ENCODE peak calls at places on chromosomes 13 and 19, in five cellular contexts. One of them, this sample, is unnamed.

GRCh38 chr13:95536629-95537241 is 15.8 kb upstream of the CLDN10 start:
- DNase-seq in foreskin fibroblast: peak; percentile 55
- DNase-seq in breast epithelium: no peak
- DNase-seq in GM10248: no peak
- DNase-seq in AG09319: no peak
- DNase-seq in this sample: peak; percentile 2

GRCh38 chr13:83881917-83882625 is at the start of gene SLITRK1:
- DNase-seq in breast epithelium: peak; percentile 62
- DNase-seq in AG09319: peak; percentile 11
- DNase-seq in foreskin fibroblast: peak; percentile 59
- DNase-seq in GM10248: peak; percentile 18
- DNase-seq in this sample: peak; percentile 68

GRCh38 chr19:10104665-10105221 is 1.4 kb upstream of the PPAN start:
- DNase-seq in foreskin fibroblast: no peak
- DNase-seq in AG09319: no peak
- DNase-seq in breast epithelium: no peak
- DNase-seq in GM10248: peak; percentile 77
- DNase-seq in this sample: no peak

GRCh38 chr19:46616631-46617322 is 8.1 kb downstream of the PTGIR start:
- DNase-seq in breast epithelium: no peak
- DNase-seq in GM10248: no peak
- DNase-seq in foreskin fibroblast: peak; percentile 91
- DNase-seq in AG09319: no peak
- DNase-seq in this sample: peak; percentile 60

GRCh38 chr13:94175076-94175475 is 304.4 kb downstream of the DCT start:
- DNase-seq in breast epithelium: no peak
- DNase-seq in GM10248: no peak
- DNase-seq in AG09319: no peak
- DNase-seq in foreskin fibroblast: no peak
- DNase-seq in this sample: no peak

GRCh38 chr19:10089801-10090375 is 3.8 kb downstream of the SHFL start:
- DNase-seq in AG09319: no peak
- DNase-seq in foreskin fibroblast: no peak
- DNase-seq in breast epithelium: no peak
- DNase-seq in GM10248: no peak
- DNase-seq in this sample: no peak

GRCh38 chr13:34164585-34164984 is 346.6 kb downstream of the RFC3 start:
- DNase-seq in AG09319: no peak
- DNase-seq in foreskin fibroblast: no peak
- DNase-seq in GM10248: no peak
- DNase-seq in breast epithelium: no peak
- DNase-seq in this sample: no peak

GRCh38 chr13:110794209-110794608 is 80.7 kb downstream of the ING1 start:
- DNase-seq in breast epithelium: no peak
- DNase-seq in AG09319: no peak
- DNase-seq in GM10248: no peak
- DNase-seq in foreskin fibroblast: no peak
- DNase-seq in this sample: no peak

GRCh38 chr19:35109395-35110112 is 6.1 kb upstream of the FXYD3 start:
- DNase-seq in breast epithelium: no peak
- DNase-seq in GM10248: no peak
- DNase-seq in AG09319: no peak
- DNase-seq in foreskin fibroblast: no peak
- DNase-seq in this sample: no peak

GRCh38 chr19:41540041-41540695 is 35.8 kb upstream of the CEACAM21 start:
- DNase-seq in AG09319: no peak
- DNase-seq in foreskin fibroblast: no peak
- DNase-seq in GM10248: no peak
- DNase-seq in breast epithelium: no peak
- DNase-seq in this sample: no peak

GRCh38 chr19:10327793-10328192 is 5.5 kb downstream of the RAVER1 start:
- DNase-seq in GM10248: no peak
- DNase-seq in breast epithelium: no peak
- DNase-seq in foreskin fibroblast: no peak
- DNase-seq in AG09319: no peak
- DNase-seq in this sample: no peak

GRCh38 chr13:52845334-52845761 is 3.1 kb downstream of the PCDH8 start:
- DNase-seq in GM10248: no peak
- DNase-seq in foreskin fibroblast: no peak
- DNase-seq in breast epithelium: no peak
- DNase-seq in AG09319: no peak
- DNase-seq in this sample: no peak

GRCh38 chr13:54536112-54536511 is 1507.5 kb downstream of the OLFM4 start:
- DNase-seq in AG09319: no peak
- DNase-seq in breast epithelium: no peak
- DNase-seq in GM10248: no peak
- DNase-seq in foreskin fibroblast: no peak
- DNase-seq in this sample: no peak
- TF ChIP-seq CTCF in AG09319: no peak
- TF ChIP-seq CTCF in breast epithelium: no peak
- TF ChIP-seq CTCF in GM10248: no peak
- TF ChIP-seq CTCF in foreskin fibroblast: no peak
- TF ChIP-seq CTCF in this sample: no peak

DNA sequence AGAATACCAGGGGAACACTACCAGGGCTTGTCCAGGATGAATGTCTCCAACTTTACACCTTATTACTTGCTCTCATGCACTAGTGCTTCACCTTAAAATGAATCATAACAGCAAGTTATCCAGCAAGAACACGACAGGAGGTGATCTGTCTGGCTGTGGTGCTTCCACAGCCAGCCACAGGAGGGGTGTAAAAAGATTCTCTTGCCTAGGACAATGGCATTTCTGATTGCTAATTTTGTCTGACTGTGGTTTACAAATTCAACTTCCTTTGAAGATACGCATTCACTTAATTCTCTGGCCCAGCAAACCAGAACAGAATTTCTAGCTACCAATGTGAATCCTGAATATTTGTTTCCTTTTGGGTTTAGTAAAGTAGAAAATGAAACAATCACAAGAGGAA is 23.1 kb upstream of the COG3 start:
- DNase-seq in GM10248: peak; percentile 41
- DNase-seq in AG09319: no peak
- DNase-seq in breast epithelium: no peak
- DNase-seq in foreskin fibroblast: peak; percentile 60
- DNase-seq in this sample: no peak
- TF ChIP-seq CTCF in GM10248: peak; percentile 12
- TF ChIP-seq CTCF in AG09319: peak; percentile 17
- TF ChIP-seq CTCF in breast epithelium: no peak
- TF ChIP-seq CTCF in foreskin fibroblast: peak; percentile 32
- TF ChIP-seq CTCF in this sample: peak; percentile 40

DNA sequence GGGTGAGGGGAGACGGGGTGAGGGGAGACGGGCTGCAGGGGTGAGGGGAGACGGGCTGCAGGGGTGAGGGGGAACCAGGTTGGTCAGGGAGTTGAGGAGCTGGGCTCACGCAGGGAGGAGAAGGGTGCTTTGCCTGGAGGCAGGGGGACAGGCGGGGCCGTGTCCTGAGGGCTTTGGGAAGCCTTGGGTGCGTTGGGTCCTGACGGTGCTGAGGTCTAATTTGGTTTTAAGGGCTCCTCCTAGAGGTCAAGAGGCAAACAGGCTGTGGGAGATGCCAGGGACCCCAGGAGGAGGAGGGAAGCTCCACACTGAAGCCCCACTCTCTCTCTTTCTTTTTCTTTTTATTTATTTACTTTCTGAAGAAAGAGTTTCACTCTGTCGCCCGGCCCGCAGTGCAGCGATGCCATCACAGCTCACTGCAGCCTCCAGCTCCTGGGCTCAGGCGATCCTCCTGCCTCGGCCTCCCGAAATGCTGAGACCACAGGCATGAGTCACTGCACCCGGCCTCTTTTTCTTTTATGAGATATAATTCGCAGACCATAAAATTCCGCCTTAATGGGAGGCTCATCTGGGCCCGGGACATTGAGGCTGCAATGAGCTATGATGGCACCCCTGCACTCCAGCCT is 9.3 kb upstream of the MISP start:
- DNase-seq in breast epithelium: no peak
- DNase-seq in AG09319: no peak
- DNase-seq in foreskin fibroblast: no peak
- DNase-seq in GM10248: no peak
- DNase-seq in this sample: no peak
- TF ChIP-seq CTCF in breast epithelium: no peak
- TF ChIP-seq CTCF in AG09319: peak; percentile 9
- TF ChIP-seq CTCF in foreskin fibroblast: no peak
- TF ChIP-seq CTCF in GM10248: peak; percentile 21
- TF ChIP-seq CTCF in this sample: no peak

DNA sequence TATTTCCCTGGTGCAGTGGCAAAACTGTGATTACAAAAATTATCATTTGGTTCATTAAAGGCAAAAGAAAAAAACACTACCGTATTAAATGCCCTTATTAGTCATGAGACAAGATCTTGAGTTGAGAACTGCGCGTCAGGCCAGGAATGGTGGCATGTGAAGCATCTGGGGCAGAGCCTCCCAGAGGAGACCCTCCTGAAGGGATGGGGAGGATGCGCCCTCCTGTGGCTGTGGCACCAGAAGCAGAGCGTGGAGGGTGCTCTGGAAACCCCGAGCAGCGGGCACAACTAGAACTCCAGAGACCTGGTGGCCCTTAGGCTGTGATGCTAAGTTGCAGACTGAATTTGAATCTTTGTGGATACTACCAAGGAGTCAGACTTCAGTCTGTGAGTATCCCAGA is 11.5 kb downstream of the CUL4A start:
- DNase-seq in breast epithelium: no peak
- DNase-seq in GM10248: no peak
- DNase-seq in AG09319: no peak
- DNase-seq in foreskin fibroblast: peak; percentile 30
- DNase-seq in this sample: no peak
- TF ChIP-seq CTCF in breast epithelium: no peak
- TF ChIP-seq CTCF in GM10248: no peak
- TF ChIP-seq CTCF in AG09319: peak; percentile 25
- TF ChIP-seq CTCF in foreskin fibroblast: peak; percentile 4
- TF ChIP-seq CTCF in this sample: peak; percentile 62

GRCh38 chr19:50835785-50836542 is 2.6 kb upstream of the KLK15 start:
- DNase-seq in AG09319: no peak
- DNase-seq in GM10248: peak; percentile 93
- DNase-seq in breast epithelium: peak; percentile 62
- DNase-seq in foreskin fibroblast: peak; percentile 83
- DNase-seq in this sample: peak; percentile 26
- TF ChIP-seq CTCF in AG09319: no peak
- TF ChIP-seq CTCF in GM10248: peak; percentile 2
- TF ChIP-seq CTCF in breast epithelium: no peak
- TF ChIP-seq CTCF in foreskin fibroblast: no peak
- TF ChIP-seq CTCF in this sample: no peak

GRCh38 chr19:2035590-2035991 is 15.5 kb downstream of the MKNK2 start:
- DNase-seq in GM10248: no peak
- DNase-seq in AG09319: no peak
- DNase-seq in foreskin fibroblast: no peak
- DNase-seq in breast epithelium: no peak
- DNase-seq in this sample: no peak

GRCh38 chr19:2036424-2036823 is 14.6 kb downstream of the MKNK2 start:
- DNase-seq in breast epithelium: no peak
- DNase-seq in GM10248: no peak
- DNase-seq in foreskin fibroblast: no peak
- DNase-seq in AG09319: no peak
- DNase-seq in this sample: no peak

GRCh38 chr19:2033825-2034159 is 17.3 kb downstream of the MKNK2 start:
- DNase-seq in AG09319: no peak
- DNase-seq in foreskin fibroblast: no peak
- DNase-seq in GM10248: no peak
- DNase-seq in breast epithelium: no peak
- DNase-seq in this sample: no peak

GRCh38 chr19:2033115-2033824 is 17.8 kb upstream of the BTBD2 start:
- DNase-seq in AG09319: no peak
- DNase-seq in foreskin fibroblast: no peak
- DNase-seq in GM10248: no peak
- DNase-seq in breast epithelium: no peak
- DNase-seq in this sample: no peak

DNA sequence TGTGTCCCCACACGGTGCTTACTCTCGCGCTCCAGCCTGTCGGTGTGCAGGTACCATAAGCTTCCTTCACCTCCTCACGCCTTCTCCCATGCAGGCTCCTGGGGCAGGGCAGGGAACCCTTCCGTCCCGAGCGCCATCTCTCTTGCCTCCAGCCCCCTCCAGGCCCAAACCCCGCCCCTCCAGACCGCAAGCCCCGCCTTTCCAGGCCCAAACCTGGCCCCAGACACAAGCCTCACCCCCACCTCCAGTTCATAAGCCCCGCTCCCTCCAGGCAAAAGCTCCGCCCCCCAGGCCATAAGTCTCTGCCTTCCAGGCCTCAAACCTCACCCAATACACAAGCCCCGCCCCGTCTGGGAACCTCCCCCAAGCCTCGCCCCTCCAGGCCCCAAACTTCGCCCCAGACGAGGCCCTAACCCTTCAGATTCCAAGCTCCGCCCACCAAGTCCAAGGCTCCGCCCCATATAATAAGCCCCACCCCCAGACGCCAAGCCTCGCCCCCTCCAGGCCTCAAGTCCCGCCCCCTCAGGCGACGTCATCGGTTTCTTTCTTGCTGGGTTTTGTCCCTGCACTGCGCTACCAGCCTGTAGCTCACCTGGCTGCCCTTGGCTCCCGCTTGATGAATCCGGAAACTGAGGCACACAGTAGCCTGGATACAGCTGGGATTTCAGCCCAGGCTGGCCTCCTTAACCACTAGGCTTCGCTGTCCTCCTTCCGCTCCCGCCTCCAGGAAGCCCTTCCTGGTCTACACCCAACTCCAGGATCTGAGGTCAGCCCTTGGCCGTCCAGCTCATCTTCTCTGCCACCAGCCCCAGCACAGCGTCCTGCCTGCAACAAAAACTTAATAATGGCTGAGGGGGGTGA is 16.1 kb downstream of the MKNK2 start:
- DNase-seq in GM10248: peak; percentile 78
- DNase-seq in breast epithelium: no peak
- DNase-seq in AG09319: no peak
- DNase-seq in foreskin fibroblast: peak; percentile 57
- DNase-seq in this sample: no peak
- TF ChIP-seq CTCF in GM10248: no peak
- TF ChIP-seq CTCF in breast epithelium: no peak
- TF ChIP-seq CTCF in AG09319: no peak
- TF ChIP-seq CTCF in foreskin fibroblast: no peak
- TF ChIP-seq CTCF in this sample: no peak